ENCODE peak calls at places on chromosomes 4 and X, in ten cellular contexts. One of them, this sample, is unnamed.

GRCh38 chr4:174450452-174450851 is 71.8 kb downstream of the HPGD start:
- DNase-seq in heart right ventricle: no peak
- DNase-seq in neural progenitor cell: no peak
- DNase-seq in stomach: no peak
- DNase-seq in CD8-positive, alpha-beta T cell: no peak
- DNase-seq in suprapubic skin: no peak
- DNase-seq in upper lobe of right lung: no peak
- DNase-seq in uterus: peak; percentile 20
- DNase-seq in fibroblast of lung: no peak
- DNase-seq in tibial artery: no peak
- DNase-seq in this sample: no peak

GRCh38 chrX:47093248-47093647 is 15.0 kb downstream of the RGN start:
- DNase-seq in tibial artery: no peak
- DNase-seq in suprapubic skin: no peak
- DNase-seq in CD8-positive, alpha-beta T cell: no peak
- DNase-seq in uterus: no peak
- DNase-seq in stomach: no peak
- DNase-seq in heart right ventricle: no peak
- DNase-seq in upper lobe of right lung: no peak
- DNase-seq in neural progenitor cell: peak; percentile 29
- DNase-seq in fibroblast of lung: peak; percentile 65
- DNase-seq in this sample: no peak

GRCh38 chr4:80115368-80116181 is 42.5 kb upstream of the ANTXR2 start:
- DNase-seq in upper lobe of right lung: no peak
- DNase-seq in tibial artery: no peak
- DNase-seq in suprapubic skin: no peak
- DNase-seq in fibroblast of lung: no peak
- DNase-seq in CD8-positive, alpha-beta T cell: no peak
- DNase-seq in uterus: no peak
- DNase-seq in stomach: no peak
- DNase-seq in neural progenitor cell: no peak
- DNase-seq in heart right ventricle: no peak
- DNase-seq in this sample: no peak

GRCh38 chr4:38681283-38682066 is 17.5 kb downstream of the KLF3 start:
- DNase-seq in heart right ventricle: no peak
- DNase-seq in tibial artery: no peak
- DNase-seq in neural progenitor cell: no peak
- DNase-seq in fibroblast of lung: peak; percentile 82
- DNase-seq in stomach: no peak
- DNase-seq in uterus: no peak
- DNase-seq in upper lobe of right lung: no peak
- DNase-seq in CD8-positive, alpha-beta T cell: no peak
- DNase-seq in suprapubic skin: no peak
- DNase-seq in this sample: no peak

GRCh38 chr4:170004656-170005250 is 21.4 kb downstream of the MFAP3L start:
- DNase-seq in stomach: no peak
- DNase-seq in fibroblast of lung: no peak
- DNase-seq in heart right ventricle: no peak
- DNase-seq in CD8-positive, alpha-beta T cell: no peak
- DNase-seq in neural progenitor cell: peak; percentile 74
- DNase-seq in uterus: peak; percentile 34
- DNase-seq in upper lobe of right lung: no peak
- DNase-seq in suprapubic skin: no peak
- DNase-seq in tibial artery: no peak
- DNase-seq in this sample: no peak

GRCh38 chr4:81353861-81354260 is 117.8 kb downstream of the RASGEF1B start:
- DNase-seq in stomach: no peak
- DNase-seq in fibroblast of lung: peak; percentile 63
- DNase-seq in CD8-positive, alpha-beta T cell: no peak
- DNase-seq in tibial artery: no peak
- DNase-seq in neural progenitor cell: peak; percentile 15
- DNase-seq in heart right ventricle: no peak
- DNase-seq in upper lobe of right lung: no peak
- DNase-seq in uterus: no peak
- DNase-seq in suprapubic skin: no peak
- DNase-seq in this sample: no peak

GRCh38 chr4:182897601-182898478 is 19.3 kb downstream of the DCTD start:
- DNase-seq in suprapubic skin: no peak
- DNase-seq in stomach: peak; percentile 38
- DNase-seq in heart right ventricle: no peak
- DNase-seq in tibial artery: no peak
- DNase-seq in CD8-positive, alpha-beta T cell: no peak
- DNase-seq in uterus: no peak
- DNase-seq in fibroblast of lung: no peak
- DNase-seq in upper lobe of right lung: peak; percentile 79
- DNase-seq in neural progenitor cell: no peak
- DNase-seq in this sample: no peak

GRCh38 chrX:115472131-115472530 is 88.8 kb upstream of the PLS3 start:
- DNase-seq in suprapubic skin: no peak
- DNase-seq in fibroblast of lung: no peak
- DNase-seq in tibial artery: no peak
- DNase-seq in upper lobe of right lung: no peak
- DNase-seq in heart right ventricle: no peak
- DNase-seq in uterus: no peak
- DNase-seq in stomach: no peak
- DNase-seq in CD8-positive, alpha-beta T cell: no peak
- DNase-seq in neural progenitor cell: no peak
- DNase-seq in this sample: no peak

GRCh38 chr4:101711590-101712255 is 78.8 kb upstream of the BANK1 start:
- DNase-seq in suprapubic skin: no peak
- DNase-seq in neural progenitor cell: no peak
- DNase-seq in heart right ventricle: no peak
- DNase-seq in upper lobe of right lung: no peak
- DNase-seq in uterus: no peak
- DNase-seq in stomach: no peak
- DNase-seq in CD8-positive, alpha-beta T cell: no peak
- DNase-seq in tibial artery: no peak
- DNase-seq in fibroblast of lung: no peak
- DNase-seq in this sample: no peak

GRCh38 chr4:8830611-8831200 is 40.9 kb downstream of the HMX1 start:
- DNase-seq in fibroblast of lung: no peak
- DNase-seq in stomach: peak; percentile 11
- DNase-seq in CD8-positive, alpha-beta T cell: no peak
- DNase-seq in suprapubic skin: peak; percentile 75
- DNase-seq in neural progenitor cell: no peak
- DNase-seq in tibial artery: no peak
- DNase-seq in heart right ventricle: no peak
- DNase-seq in uterus: no peak
- DNase-seq in upper lobe of right lung: peak; percentile 41
- DNase-seq in this sample: no peak

GRCh38 chr4:8278421-8279287 is 9.1 kb downstream of the HTRA3 start:
- DNase-seq in neural progenitor cell: no peak
- DNase-seq in stomach: no peak
- DNase-seq in upper lobe of right lung: peak; percentile 53
- DNase-seq in suprapubic skin: no peak
- DNase-seq in heart right ventricle: peak; percentile 28
- DNase-seq in fibroblast of lung: peak; percentile 93
- DNase-seq in uterus: peak; percentile 78
- DNase-seq in tibial artery: no peak
- DNase-seq in CD8-positive, alpha-beta T cell: no peak
- DNase-seq in this sample: peak; percentile 36

GRCh38 chrX:67543818-67544217 is at the start of gene AR:
- DNase-seq in CD8-positive, alpha-beta T cell: no peak
- DNase-seq in neural progenitor cell: peak; percentile 84
- DNase-seq in uterus: peak; percentile 83
- DNase-seq in fibroblast of lung: peak; percentile 55
- DNase-seq in stomach: peak; percentile 58
- DNase-seq in tibial artery: peak; percentile 78
- DNase-seq in suprapubic skin: peak; percentile 81
- DNase-seq in upper lobe of right lung: peak; percentile 83
- DNase-seq in heart right ventricle: peak; percentile 70
- DNase-seq in this sample: no peak
- H3K27ac ChIP-seq in CD8-positive, alpha-beta T cell: no peak within 1 kb of the TSS
- H3K27ac ChIP-seq in neural progenitor cell: peak within 1 kb of the TSS; percentile 92
- H3K27ac ChIP-seq in uterus: peak within 1 kb of the TSS; percentile 93
- H3K27ac ChIP-seq in fibroblast of lung: no peak within 1 kb of the TSS
- H3K27ac ChIP-seq in stomach: peak within 1 kb of the TSS; percentile 56
- H3K27ac ChIP-seq in tibial artery: peak within 1 kb of the TSS; percentile 81
- H3K27ac ChIP-seq in suprapubic skin: peak within 1 kb of the TSS; percentile 65
- H3K27ac ChIP-seq in upper lobe of right lung: no peak within 1 kb of the TSS
- H3K27ac ChIP-seq in heart right ventricle: peak within 1 kb of the TSS; percentile 69
- H3K27ac ChIP-seq in this sample: no peak within 1 kb of the TSS

GRCh38 chr4:678331-678734 is 4.0 kb downstream of the MYL5 start:
- DNase-seq in neural progenitor cell: no peak
- DNase-seq in tibial artery: no peak
- DNase-seq in heart right ventricle: no peak
- DNase-seq in CD8-positive, alpha-beta T cell: no peak
- DNase-seq in uterus: no peak
- DNase-seq in suprapubic skin: peak; percentile 76
- DNase-seq in fibroblast of lung: no peak
- DNase-seq in upper lobe of right lung: no peak
- DNase-seq in stomach: no peak
- DNase-seq in this sample: no peak

GRCh38 chr4:680091-680490 is 5.7 kb downstream of the MYL5 start:
- DNase-seq in tibial artery: no peak
- DNase-seq in uterus: no peak
- DNase-seq in heart right ventricle: no peak
- DNase-seq in neural progenitor cell: no peak
- DNase-seq in stomach: no peak
- DNase-seq in suprapubic skin: no peak
- DNase-seq in fibroblast of lung: no peak
- DNase-seq in upper lobe of right lung: no peak
- DNase-seq in CD8-positive, alpha-beta T cell: no peak
- DNase-seq in this sample: no peak

GRCh38 chr4:678765-679481 is 4.6 kb downstream of the MYL5 start:
- DNase-seq in tibial artery: no peak
- DNase-seq in upper lobe of right lung: no peak
- DNase-seq in heart right ventricle: no peak
- DNase-seq in neural progenitor cell: no peak
- DNase-seq in suprapubic skin: peak; percentile 78
- DNase-seq in CD8-positive, alpha-beta T cell: no peak
- DNase-seq in fibroblast of lung: no peak
- DNase-seq in uterus: no peak
- DNase-seq in stomach: no peak
- DNase-seq in this sample: no peak

GRCh38 chr4:680565-680930 is 6.2 kb downstream of the MYL5 start:
- DNase-seq in upper lobe of right lung: peak; percentile 74
- DNase-seq in suprapubic skin: peak; percentile 80
- DNase-seq in fibroblast of lung: no peak
- DNase-seq in heart right ventricle: no peak
- DNase-seq in neural progenitor cell: no peak
- DNase-seq in uterus: no peak
- DNase-seq in tibial artery: no peak
- DNase-seq in CD8-positive, alpha-beta T cell: no peak
- DNase-seq in stomach: no peak
- DNase-seq in this sample: peak; percentile 61

DNA sequence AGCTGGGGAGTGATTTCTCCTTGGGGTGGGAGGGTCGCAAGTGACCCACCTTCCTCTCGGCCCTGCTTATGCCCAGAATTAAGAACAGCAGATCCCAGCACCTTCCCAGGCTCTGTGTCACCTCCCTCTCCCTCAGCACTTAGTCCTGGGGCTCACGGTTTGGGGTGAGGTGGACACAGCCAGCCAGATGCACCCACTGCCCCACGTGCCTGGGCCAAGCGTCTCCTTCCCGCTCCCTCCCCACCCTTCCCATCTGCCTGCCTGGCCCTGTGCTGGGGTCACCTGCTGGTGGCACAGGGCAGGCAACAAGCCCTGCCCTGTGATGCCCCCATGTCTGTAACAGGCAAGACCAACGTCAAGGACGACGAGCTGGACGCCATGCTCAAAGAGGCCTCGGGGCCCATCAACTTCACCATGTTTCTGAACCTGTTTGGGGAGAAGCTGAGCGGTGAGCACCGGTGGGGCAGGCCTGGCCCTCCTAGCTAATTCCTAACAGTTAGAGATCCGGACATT is 5.3 kb downstream of the MYL5 start:
- DNase-seq in upper lobe of right lung: no peak
- DNase-seq in tibial artery: no peak
- DNase-seq in uterus: no peak
- DNase-seq in neural progenitor cell: no peak
- DNase-seq in stomach: no peak
- DNase-seq in CD8-positive, alpha-beta T cell: no peak
- DNase-seq in fibroblast of lung: no peak
- DNase-seq in suprapubic skin: no peak
- DNase-seq in heart right ventricle: no peak
- DNase-seq in this sample: no peak
- H3K4me1 ChIP-seq in upper lobe of right lung: peaks cover 26% of the 10 kb centered on the region
- H3K4me1 ChIP-seq in tibial artery: peaks cover 19% of the 10 kb centered on the region
- H3K4me1 ChIP-seq in uterus: peaks cover 12% of the 10 kb centered on the region
- H3K4me1 ChIP-seq in neural progenitor cell: peaks cover 8% of the 10 kb centered on the region
- H3K4me1 ChIP-seq in stomach: peaks cover 69% of the 10 kb centered on the region
- H3K4me1 ChIP-seq in CD8-positive, alpha-beta T cell: peaks cover 22% of the 10 kb centered on the region
- H3K4me1 ChIP-seq in fibroblast of lung: no peaks in the 10 kb centered on the region
- H3K4me1 ChIP-seq in suprapubic skin: peaks cover 84% of the 10 kb centered on the region
- H3K4me1 ChIP-seq in heart right ventricle: peaks cover 23% of the 10 kb centered on the region
- H3K4me1 ChIP-seq in this sample: peaks cover 12% of the 10 kb centered on the region

GRCh38 chr4:7050481-7051143 is 7.4 kb downstream of the TADA2B start:
- DNase-seq in CD8-positive, alpha-beta T cell: no peak
- DNase-seq in fibroblast of lung: no peak
- DNase-seq in tibial artery: no peak
- DNase-seq in stomach: peak; percentile 54
- DNase-seq in uterus: peak; percentile 48
- DNase-seq in suprapubic skin: no peak
- DNase-seq in upper lobe of right lung: no peak
- DNase-seq in heart right ventricle: no peak
- DNase-seq in neural progenitor cell: no peak
- DNase-seq in this sample: no peak

GRCh38 chr4:7051144-7051495 is 7.9 kb downstream of the TADA2B start:
- DNase-seq in uterus: no peak
- DNase-seq in heart right ventricle: no peak
- DNase-seq in neural progenitor cell: no peak
- DNase-seq in fibroblast of lung: no peak
- DNase-seq in tibial artery: no peak
- DNase-seq in CD8-positive, alpha-beta T cell: no peak
- DNase-seq in upper lobe of right lung: no peak
- DNase-seq in suprapubic skin: no peak
- DNase-seq in stomach: no peak
- DNase-seq in this sample: no peak

GRCh38 chr4:7049295-7049694 is 6.1 kb downstream of the TADA2B start:
- DNase-seq in uterus: no peak
- DNase-seq in tibial artery: no peak
- DNase-seq in suprapubic skin: no peak
- DNase-seq in neural progenitor cell: no peak
- DNase-seq in heart right ventricle: no peak
- DNase-seq in stomach: no peak
- DNase-seq in fibroblast of lung: no peak
- DNase-seq in upper lobe of right lung: no peak
- DNase-seq in CD8-positive, alpha-beta T cell: no peak
- DNase-seq in this sample: no peak

GRCh38 chr4:7048642-7049041 is 5.5 kb downstream of the TADA2B start:
- DNase-seq in suprapubic skin: no peak
- DNase-seq in CD8-positive, alpha-beta T cell: no peak
- DNase-seq in tibial artery: no peak
- DNase-seq in stomach: no peak
- DNase-seq in neural progenitor cell: no peak
- DNase-seq in uterus: no peak
- DNase-seq in upper lobe of right lung: no peak
- DNase-seq in heart right ventricle: no peak
- DNase-seq in fibroblast of lung: no peak
- DNase-seq in this sample: no peak

GRCh38 chr4:7049739-7050138 is 6.6 kb downstream of the TADA2B start:
- DNase-seq in CD8-positive, alpha-beta T cell: no peak
- DNase-seq in fibroblast of lung: no peak
- DNase-seq in uterus: no peak
- DNase-seq in tibial artery: no peak
- DNase-seq in neural progenitor cell: no peak
- DNase-seq in upper lobe of right lung: no peak
- DNase-seq in heart right ventricle: no peak
- DNase-seq in stomach: no peak
- DNase-seq in suprapubic skin: no peak
- DNase-seq in this sample: no peak
- TF ChIP-seq CTCF in CD8-positive, alpha-beta T cell: no peak
- TF ChIP-seq CTCF in fibroblast of lung: no peak
- TF ChIP-seq CTCF in uterus: no peak
- TF ChIP-seq CTCF in tibial artery: no peak
- TF ChIP-seq CTCF in neural progenitor cell: no peak
- TF ChIP-seq CTCF in upper lobe of right lung: no peak
- TF ChIP-seq CTCF in heart right ventricle: no peak
- TF ChIP-seq CTCF in stomach: no peak
- TF ChIP-seq CTCF in suprapubic skin: no peak
- TF ChIP-seq CTCF in this sample: no peak

GRCh38 chr4:109296545-109296944 is 5.9 kb downstream of the COL25A1 start:
- DNase-seq in upper lobe of right lung: no peak
- DNase-seq in tibial artery: no peak
- DNase-seq in stomach: no peak
- DNase-seq in fibroblast of lung: no peak
- DNase-seq in CD8-positive, alpha-beta T cell: no peak
- DNase-seq in uterus: no peak
- DNase-seq in suprapubic skin: no peak
- DNase-seq in heart right ventricle: no peak
- DNase-seq in neural progenitor cell: no peak
- DNase-seq in this sample: no peak
- H3K27ac ChIP-seq in upper lobe of right lung: no peak overlapping the region
- H3K27ac ChIP-seq in tibial artery: no peak overlapping the region
- H3K27ac ChIP-seq in stomach: no peak overlapping the region
- H3K27ac ChIP-seq in fibroblast of lung: no peak overlapping the region
- H3K27ac ChIP-seq in CD8-positive, alpha-beta T cell: no peak overlapping the region
- H3K27ac ChIP-seq in uterus: no peak overlapping the region
- H3K27ac ChIP-seq in suprapubic skin: no peak overlapping the region
- H3K27ac ChIP-seq in heart right ventricle: no peak overlapping the region
- H3K27ac ChIP-seq in neural progenitor cell: no peak overlapping the region
- H3K27ac ChIP-seq in this sample: no peak overlapping the region